ENCODE peak calls at places on chromosome 22, in six cellular contexts. V, R, H, C, T and X are unnamed samples.

GRCh38 chr22:49616356-49617231 is 211.1 kb downstream of the BRD1 start:
- DNase-seq in V (no peak), R (no peak), H (no peak), C (no peak), T (no peak), X (no peak)

GRCh38 chr22:48072777-48073176 is 1310.3 kb downstream of the TBC1D22A start:
- DNase-seq in V (no peak), R (no peak), H (no peak), C (no peak), T (no peak), X (no peak)

GRCh38 chr22:29040385-29041275 is 21.0 kb downstream of the C22orf31 start:
- DNase-seq in V (peak), R (peak), H (peak), C (peak), T (peak), X (no peak)

GRCh38 chr22:19686946-19687345 is 27.4 kb upstream of the SEPTIN5 start:
- DNase-seq in V (no peak), R (no peak), H (no peak), C (no peak), T (no peak), X (no peak)

GRCh38 chr22:26364066-26365015 is 64.7 kb upstream of the ASPHD2 start:
- DNase-seq in V (peak), R (peak), H (peak), C (peak), T (peak), X (no peak)

GRCh38 chr22:50621948-50622722 is 5.8 kb downstream of the ARSA start:
- DNase-seq in V (peak), R (peak), H (no peak), C (no peak), T (no peak), X (no peak)

GRCh38 chr22:49934144-49934890 is 15.9 kb downstream of the CRELD2 start:
- DNase-seq in V (peak), R (peak), H (peak), C (no peak), T (peak), X (no peak)

GRCh38 chr22:29370556-29370955 is 17.8 kb downstream of the AP1B1 start:
- DNase-seq in V (no peak), R (no peak), H (no peak), C (no peak), T (no peak), X (no peak)

GRCh38 chr22:21985214-21985613 is 2.6 kb upstream of the TOP3B start:
- DNase-seq in V (no peak), R (no peak), H (no peak), C (no peak), T (no peak), X (no peak)

GRCh38 chr22:22687638-22688500 is 43.5 kb downstream of the GGTLC2 start:
- DNase-seq in V (peak), R (peak), H (peak), C (peak), T (peak), X (no peak)

GRCh38 chr22:29979645-29980303 is 96.8 kb downstream of the MTMR3 start:
- DNase-seq in V (no peak), R (no peak), H (no peak), C (no peak), T (no peak), X (no peak)

GRCh38 chr22:37225481-37225880 is 13.2 kb upstream of the SSTR3 start:
- DNase-seq in V (no peak), R (peak), H (no peak), C (no peak), T (no peak), X (no peak)

GRCh38 chr22:41770715-41771452 is 29.6 kb upstream of the CCDC134 start:
- DNase-seq in V (no peak), R (no peak), H (no peak), C (no peak), T (no peak), X (no peak)

GRCh38 chr22:17098379-17098819 is 13.6 kb downstream of the IL17RA start:
- DNase-seq in V (no peak), R (no peak), H (no peak), C (no peak), T (no peak), X (no peak)

GRCh38 chr22:21666786-21667185 is 974 bp downstream of the PPIL2 start:
- DNase-seq in V (no peak), R (no peak), H (no peak), C (no peak), T (no peak), X (no peak)

GRCh38 chr22:29641052-29641780 is 37.8 kb downstream of the NF2 start:
- DNase-seq in V (no peak), R (peak), H (no peak), C (no peak), T (peak), X (no peak)

GRCh38 chr22:23058063-23058462 is 12.3 kb upstream of the GNAZ start:
- DNase-seq in V (no peak), R (no peak), H (no peak), C (no peak), T (no peak), X (no peak)

GRCh38 chr22:42399315-42400271 is 32.6 kb downstream of the NFAM1 start:
- DNase-seq in V (no peak), R (peak), H (no peak), C (no peak), T (no peak), X (no peak)

GRCh38 chr22:42434283-42434682 is 2.1 kb upstream of the NFAM1 start:
- DNase-seq in V (no peak), R (no peak), H (no peak), C (no peak), T (no peak), X (no peak)

GRCh38 chr22:23754980-23755636 is 883 bp upstream of the VPREB3 start:
- DNase-seq in V (no peak), R (no peak), H (no peak), C (no peak), T (no peak), X (no peak)

GRCh38 chr22:23012081-23012622 is 58.2 kb upstream of the GNAZ start:
- DNase-seq in V (no peak), R (no peak), H (no peak), C (no peak), T (no peak), X (no peak)

GRCh38 chr22:46578824-46579561 is 41.2 kb upstream of the GRAMD4 start:
- DNase-seq in V (peak), R (peak), H (peak), C (no peak), T (peak), X (no peak)

GRCh38 chr22:49826603-49827306 is 918 bp downstream of the BRD1 start:
- DNase-seq in V (peak), R (peak), H (peak), C (no peak), T (peak), X (no peak)

GRCh38 chr22:38298312-38299000 is 18.8 kb downstream of the CSNK1E start:
- DNase-seq in V (no peak), R (no peak), H (peak), C (no peak), T (peak), X (peak)

GRCh38 chr22:44536411-44536810 is 38.4 kb upstream of the RTL6 start:
- DNase-seq in V (no peak), R (no peak), H (no peak), C (no peak), T (no peak), X (no peak)

GRCh38 chr22:44538518-44539315 is 40.7 kb upstream of the RTL6 start:
- DNase-seq in V (no peak), R (no peak), H (no peak), C (no peak), T (no peak), X (no peak)

GRCh38 chr22:44535362-44536095 is 37.5 kb upstream of the RTL6 start:
- DNase-seq in V (no peak), R (no peak), H (no peak), C (no peak), T (no peak), X (no peak)

GRCh38 chr22:44538071-44538470 is 40.0 kb upstream of the RTL6 start:
- DNase-seq in V (no peak), R (no peak), H (peak), C (no peak), T (peak), X (no peak)

DNA sequence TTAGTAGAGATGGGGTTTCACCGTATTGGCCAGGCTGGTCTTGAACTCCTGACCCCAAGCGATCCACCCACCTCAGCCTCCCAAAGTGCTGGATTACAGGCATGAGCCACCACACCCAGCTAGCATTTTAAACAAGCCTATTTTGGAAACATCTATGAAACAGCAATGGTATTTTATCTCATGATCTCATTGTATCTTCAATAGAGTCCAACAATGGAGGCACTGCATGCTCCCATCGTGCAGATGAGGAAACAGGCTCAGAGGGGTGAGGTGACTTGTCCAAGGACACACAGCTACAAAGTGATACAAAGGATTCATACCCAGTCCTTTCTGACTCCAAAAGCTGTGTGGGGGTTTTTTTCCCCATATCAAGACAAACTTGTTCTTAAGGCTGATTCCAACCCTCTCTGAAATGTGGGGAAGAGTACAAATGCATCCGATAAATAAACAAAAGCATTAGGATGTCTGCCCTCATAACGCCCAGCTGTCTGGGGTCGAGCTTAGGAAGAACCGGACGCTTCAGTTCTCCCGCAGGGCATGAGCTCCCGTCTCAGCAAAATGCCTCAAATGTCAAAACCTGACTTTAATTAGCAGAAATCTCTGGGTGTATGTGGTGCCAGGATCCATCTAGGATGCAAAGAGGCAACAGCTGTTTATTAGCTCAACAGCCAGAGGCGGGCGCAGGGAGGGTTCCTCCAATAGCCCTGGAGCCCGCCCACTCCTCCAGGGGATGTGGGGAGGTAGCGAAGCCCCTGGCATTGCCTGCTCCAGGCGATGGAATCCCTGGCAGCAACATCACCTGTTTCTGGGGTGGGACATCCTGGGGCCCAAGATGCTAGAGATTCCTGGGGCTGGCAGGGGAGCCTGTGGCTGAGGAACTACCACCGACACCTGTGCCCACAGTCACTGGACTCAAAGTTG is 39.2 kb upstream of the RTL6 start:
- DNase-seq in V (no peak), R (no peak), H (no peak), C (no peak), T (no peak), X (no peak)
- H3K4me3 ChIP-seq in V (no peak), R (no peak), H (no peak), C (no peak), T (no peak), X (no peak)

GRCh38 chr22:31086703-31087330 is 5.7 kb downstream of the SMTN start:
- DNase-seq in V (no peak), R (no peak), H (no peak), C (no peak), T (no peak), X (no peak)

GRCh38 chr22:31083923-31084810 is 3.0 kb downstream of the SMTN start:
- DNase-seq in V (no peak), R (peak), H (no peak), C (no peak), T (no peak), X (no peak)

GRCh38 chr22:31084811-31085492 is 3.8 kb downstream of the SMTN start:
- DNase-seq in V (peak), R (peak), H (peak), C (peak), T (peak), X (no peak)

GRCh38 chr22:31085928-31086327 is 4.8 kb downstream of the SMTN start:
- DNase-seq in V (no peak), R (no peak), H (no peak), C (no peak), T (no peak), X (no peak)

DNA sequence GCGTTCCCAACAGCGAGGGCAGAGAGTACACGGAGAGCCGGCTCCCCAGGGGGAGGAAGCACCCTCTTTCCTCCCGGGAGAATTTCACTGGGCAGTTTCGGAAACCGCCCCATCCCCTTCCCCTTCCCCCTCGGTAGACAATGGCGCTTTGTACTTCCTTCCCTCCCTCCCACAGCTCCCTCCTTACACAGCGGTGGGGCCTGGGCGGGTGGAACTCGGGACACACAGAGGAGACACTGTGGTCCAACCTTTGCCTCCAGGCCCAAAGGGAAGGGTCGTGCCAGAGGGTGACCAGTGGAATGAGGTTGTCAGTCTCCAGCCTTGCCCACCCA is 4.3 kb downstream of the SMTN start:
- DNase-seq in V (peak), R (peak), H (no peak), C (no peak), T (no peak), X (no peak)
- TF ChIP-seq CTCF in V (no peak), R (peak), H (no peak), C (no peak), T (no peak), X (no peak)

DNA sequence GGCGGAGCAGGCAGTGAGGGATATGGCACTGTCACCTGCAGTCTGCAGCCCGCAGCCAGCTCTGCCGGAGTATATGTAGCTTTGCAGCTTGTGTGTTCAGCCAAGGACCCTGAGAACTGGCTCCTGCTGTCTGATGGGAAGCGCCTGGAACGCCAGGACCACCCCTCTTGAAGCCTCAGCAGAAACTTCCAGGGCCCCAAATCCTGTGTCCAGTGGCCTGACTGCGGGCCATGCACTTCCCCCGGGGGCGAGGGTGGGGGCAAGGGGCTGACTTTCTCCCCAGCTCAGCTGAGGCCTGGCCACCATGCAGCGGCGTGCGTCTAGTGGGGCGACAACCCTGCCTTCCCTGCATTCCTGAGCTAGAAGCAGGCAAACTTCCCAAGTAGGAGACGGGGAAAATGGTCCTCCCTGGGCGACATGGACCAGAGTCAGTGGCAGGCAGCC is 32.3 kb downstream of the PISD start:
- DNase-seq in V (no peak), R (no peak), H (no peak), C (no peak), T (no peak), X (no peak)
- H3K4me3 ChIP-seq in V (peak), R (peak), H (peak), C (peak), T (peak), X (peak)

GRCh38 chr22:45273452-45274075 is 11.2 kb upstream of the UPK3A start:
- DNase-seq in V (no peak), R (peak), H (no peak), C (no peak), T (no peak), X (no peak)
- TF ChIP-seq CTCF in V (no peak), R (no peak), H (no peak), C (no peak), T (no peak), X (no peak)

DNA sequence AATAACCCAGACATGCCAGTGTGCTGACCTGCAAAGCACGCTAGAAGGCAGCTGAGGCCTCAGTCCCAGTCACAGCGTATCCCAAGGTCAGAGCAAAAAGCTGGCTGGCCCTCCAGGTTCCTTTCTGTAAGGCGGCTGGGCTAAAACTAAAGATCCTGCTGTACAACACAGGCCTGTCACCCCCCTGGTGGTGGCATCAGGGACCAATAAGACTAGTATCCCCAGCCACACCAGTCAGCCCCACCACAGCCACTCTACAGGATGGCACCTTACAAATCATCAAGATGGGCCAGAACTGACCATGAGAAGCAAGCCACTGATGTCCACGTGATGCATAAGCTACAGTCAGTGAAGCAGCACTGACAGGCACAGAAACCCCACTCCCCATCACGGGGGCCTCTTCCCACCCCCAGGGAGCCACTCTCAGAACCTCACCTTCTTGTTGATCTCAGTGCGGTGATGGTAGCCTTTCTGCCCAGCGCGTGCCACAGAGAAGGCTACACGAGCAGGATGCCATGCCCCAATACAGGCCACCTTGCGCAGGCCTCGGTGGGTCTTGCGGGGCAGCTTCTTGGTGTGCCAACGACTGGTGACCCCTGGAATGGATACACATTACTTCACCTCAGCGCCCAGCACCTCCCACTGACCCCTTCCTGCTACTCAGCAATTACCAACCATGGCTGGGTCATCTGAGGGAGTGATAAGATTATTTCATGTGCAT is 5.0 kb downstream of the RPL3 start:
- DNase-seq in V (no peak), R (no peak), H (no peak), C (no peak), T (no peak), X (peak)
- H3K4me3 ChIP-seq in V (no peak), R (no peak), H (no peak), C (peak), T (no peak), X (no peak)

GRCh38 chr22:40189979-40190378 is 12.3 kb downstream of the TNRC6B start:
- DNase-seq in V (no peak), R (no peak), H (no peak), C (no peak), T (peak), X (no peak)

GRCh38 chr22:40196628-40197027 is 18.9 kb downstream of the TNRC6B start:
- DNase-seq in V (no peak), R (no peak), H (peak), C (peak), T (peak), X (peak)

GRCh38 chr22:40190501-40190900 is 12.8 kb downstream of the TNRC6B start:
- DNase-seq in V (no peak), R (no peak), H (no peak), C (no peak), T (no peak), X (no peak)

GRCh38 chr22:40194656-40195055 is 16.9 kb downstream of the TNRC6B start:
- DNase-seq in V (no peak), R (no peak), H (no peak), C (no peak), T (no peak), X (no peak)

GRCh38 chr22:40193429-40194421 is 16.0 kb downstream of the TNRC6B start:
- DNase-seq in V (no peak), R (no peak), H (peak), C (no peak), T (peak), X (no peak)
- TF ChIP-seq CTCF in V (peak), R (no peak), H (peak), C (peak), T (peak), X (peak)

DNA sequence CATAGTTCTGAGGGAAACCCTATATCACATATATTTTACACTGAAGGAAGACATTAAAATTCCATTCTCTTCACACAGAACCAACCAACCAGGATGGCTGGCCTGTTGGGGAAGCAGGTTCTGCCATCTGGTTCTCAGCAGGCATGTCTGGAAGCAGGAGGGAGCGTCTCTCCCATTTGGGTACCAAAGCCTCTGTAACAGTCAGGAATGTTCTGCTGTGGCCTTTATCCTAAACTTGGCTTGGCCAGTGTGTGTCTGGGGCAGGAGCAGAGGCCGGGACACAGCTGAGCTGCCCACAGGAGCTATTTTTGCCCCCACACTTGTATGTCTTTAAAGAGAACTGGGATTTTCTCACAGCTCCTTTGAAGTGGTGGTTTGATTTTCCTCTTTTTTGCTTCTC is 29.3 kb downstream of the SGSM3 start:
- DNase-seq in V (no peak), R (no peak), H (no peak), C (no peak), T (no peak), X (no peak)
- H3K4me3 ChIP-seq in V (no peak), R (no peak), H (no peak), C (no peak), T (no peak), X (no peak)

GRCh38 chr22:27476729-27477128 is 324.8 kb downstream of the MN1 start:
- DNase-seq in V (no peak), R (no peak), H (peak), C (no peak), T (peak), X (no peak)
- TF ChIP-seq CTCF in V (no peak), R (no peak), H (no peak), C (no peak), T (no peak), X (no peak)